ENCODE peak calls at places on chromosomes 7 and 10, in nine cellular contexts. Q is HCT116, I is breast epithelium, M is body of pancreas, Y is heart left ventricle, X is gastrocnemius medialis, B is ovary, T is transverse colon, F is IMR-90. G is an unnamed sample.

GRCh38 chr10:15197276-15197675 is 28.8 kb upstream of the NMT2 start:
- DNase-seq in I (no peak), Q (no peak), M (no peak), F (peak), Y (no peak), X (no peak), T (no peak), B (no peak), G (no peak)

GRCh38 chr7:84073476-84073875 is 121.1 kb downstream of the SEMA3A start:
- DNase-seq in T (no peak), M (no peak), X (no peak), Y (no peak), Q (no peak), F (peak), I (no peak), B (no peak), G (no peak)

GRCh38 chr7:134533288-134533771 is 6.0 kb downstream of the AKR1B10 start:
- DNase-seq in Q (no peak), T (no peak), X (peak), M (no peak), F (peak), I (no peak), B (no peak), Y (no peak), G (no peak)

GRCh38 chr10:15265076-15265475 is 96.6 kb upstream of the NMT2 start:
- DNase-seq in I (no peak), X (no peak), B (no peak), M (no peak), Q (no peak), F (no peak), T (no peak), Y (peak), G (no peak)

GRCh38 chr10:5829267-5829666 is 16.0 kb upstream of the GDI2 start:
- DNase-seq in T (no peak), B (no peak), Y (no peak), M (peak), I (no peak), F (no peak), Q (no peak), X (no peak), G (no peak)

GRCh38 chr7:52959336-52959735 is 76.1 kb upstream of the POM121L12 start:
- DNase-seq in B (no peak), X (no peak), M (no peak), T (no peak), F (no peak), Y (no peak), I (no peak), Q (no peak), G (no peak)

GRCh38 chr7:159117366-159118219 is 27.1 kb downstream of the VIPR2 start:
- DNase-seq in B (peak), T (no peak), X (no peak), Y (peak), Q (no peak), I (peak), F (no peak), M (no peak), G (peak)

GRCh38 chr10:76954838-76955237 is 682.8 kb downstream of the KCNMA1 start:
- DNase-seq in Q (no peak), F (no peak), X (no peak), Y (no peak), B (no peak), T (no peak), M (no peak), I (no peak), G (no peak)

GRCh38 chr7:119175916-119176627 is 951.6 kb downstream of the ANKRD7 start:
- DNase-seq in M (peak), T (no peak), B (no peak), Y (no peak), Q (peak), F (peak), I (no peak), X (no peak), G (no peak)

GRCh38 chr10:42477170-42477569 is 161.2 kb downstream of the ZNF33B start:
- DNase-seq in Q (no peak), T (no peak), F (no peak), Y (no peak), M (no peak), I (no peak), X (no peak), B (no peak), G (no peak)

GRCh38 chr7:3899559-3899991 is 598.5 kb downstream of the SDK1 start:
- DNase-seq in M (no peak), B (no peak), T (no peak), Q (no peak), I (no peak), X (no peak), Y (no peak), F (no peak), G (no peak)

GRCh38 chr7:100504887-100505611 is 21.3 kb downstream of the NYAP1 start:
- DNase-seq in F (no peak), I (no peak), M (no peak), Q (no peak), Y (no peak), B (no peak), X (no peak), T (no peak), G (no peak)

GRCh38 chr7:46835556-46835955 is 746.4 kb downstream of the TNS3 start:
- DNase-seq in Q (no peak), I (no peak), F (peak), T (no peak), Y (no peak), M (no peak), B (no peak), X (no peak), G (no peak)

GRCh38 chr10:27252267-27253000 is 11.8 kb upstream of the ACBD5 start:
- DNase-seq in I (peak), T (peak), Q (no peak), Y (peak), X (peak), M (peak), F (peak), B (peak), G (peak)

GRCh38 chr10:113060221-113061053 is 110.4 kb downstream of the TCF7L2 start:
- DNase-seq in I (no peak), Q (no peak), B (no peak), X (peak), M (no peak), Y (peak), F (no peak), T (peak), G (no peak)

GRCh38 chr7:50824882-50825281 is 42.2 kb upstream of the GRB10 start:
- DNase-seq in I (no peak), T (no peak), M (no peak), Q (no peak), B (no peak), X (no peak), F (no peak), Y (no peak), G (no peak)

GRCh38 chr7:128404826-128405344 is 4.9 kb downstream of the IMPDH1 start:
- DNase-seq in X (no peak), M (no peak), T (no peak), Q (no peak), B (no peak), Y (no peak), F (peak), I (no peak), G (no peak)

GRCh38 chr7:121994625-121995410 is 121.9 kb downstream of the PTPRZ1 start:
- DNase-seq in M (peak), I (peak), X (peak), Y (peak), F (peak), Q (peak), T (peak), B (peak), G (peak)

GRCh38 chr10:129694633-129695356 is 227.8 kb downstream of the MGMT start:
- DNase-seq in I (no peak), B (peak), Q (no peak), F (no peak), X (peak), T (no peak), M (no peak), Y (peak), G (no peak)

GRCh38 chr7:80439894-80440811 is 71.7 kb downstream of the GNAT3 start:
- DNase-seq in F (peak), M (no peak), X (no peak), Q (no peak), T (no peak), Y (no peak), I (no peak), B (no peak), G (no peak)

GRCh38 chr10:78769526-78769925 is 299.2 kb upstream of the ZMIZ1 start:
- DNase-seq in F (no peak), Y (no peak), Q (no peak), T (no peak), M (no peak), B (no peak), X (no peak), I (peak), G (no peak)

GRCh38 chr7:116560021-116560970 is 35.5 kb downstream of the CAV1 start:
- DNase-seq in M (no peak), F (no peak), Y (no peak), Q (no peak), T (no peak), B (no peak), X (no peak), I (no peak), G (no peak)

GRCh38 chr10:43958071-43958432 is 309.4 kb upstream of the ZNF32 start:
- DNase-seq in Y (no peak), X (no peak), F (no peak), M (peak), T (no peak), Q (no peak), B (no peak), I (no peak), G (no peak)

GRCh38 chr10:14748471-14748870 is 26.2 kb downstream of the FAM107B start:
- DNase-seq in I (no peak), T (no peak), F (no peak), Q (no peak), Y (peak), X (peak), B (no peak), M (peak), G (no peak)

GRCh38 chr7:5479133-5479745 is 55.6 kb upstream of the TNRC18 start:
- DNase-seq in B (no peak), M (no peak), T (no peak), I (no peak), F (peak), X (no peak), Q (no peak), Y (no peak), G (no peak)

GRCh38 chr7:40546616-40547501 is 412.1 kb downstream of the SUGCT start:
- DNase-seq in B (no peak), I (no peak), F (peak), Y (no peak), T (no peak), X (no peak), Q (no peak), M (no peak), G (no peak)

GRCh38 chr7:138979226-138979979 is 1.8 kb downstream of the KIAA1549 start:
- DNase-seq in T (no peak), F (peak), Y (no peak), X (no peak), M (peak), Q (peak), B (no peak), I (no peak), G (no peak)

GRCh38 chr10:25226775-25227682 is 52.2 kb downstream of the GPR158 start:
- DNase-seq in I (no peak), B (no peak), Y (peak), X (no peak), F (peak), T (peak), Q (peak), M (peak), G (no peak)

GRCh38 chr10:68212721-68213352 is 19.1 kb downstream of the ATOH7 start:
- DNase-seq in I (no peak), Y (no peak), F (peak), X (no peak), B (no peak), Q (no peak), M (no peak), T (no peak), G (no peak)

GRCh38 chr10:70540089-70540788 is 61.7 kb downstream of the PALD1 start:
- DNase-seq in X (no peak), F (no peak), T (no peak), Q (no peak), Y (peak), M (no peak), I (no peak), B (no peak), G (peak)

GRCh38 chr7:126483972-126484371 is 768.8 kb downstream of the GRM8 start:
- DNase-seq in F (no peak), I (no peak), B (no peak), Y (no peak), M (no peak), T (no peak), Q (no peak), X (no peak), G (no peak)

GRCh38 chr7:148084138-148084537 is 506.4 kb upstream of the C7orf33 start:
- DNase-seq in T (peak), I (no peak), F (peak), Y (peak), B (peak), X (no peak), Q (peak), M (peak), G (no peak)

GRCh38 chr7:128166603-128167315 is 74.3 kb upstream of the LEP start:
- DNase-seq in B (peak), Y (no peak), I (no peak), T (no peak), M (peak), F (no peak), X (no peak), Q (no peak), G (no peak)

GRCh38 chr7:128148676-128149075 is 92.4 kb upstream of the LEP start:
- DNase-seq in X (no peak), B (no peak), I (no peak), T (no peak), Y (no peak), Q (no peak), M (no peak), F (no peak), G (no peak)

GRCh38 chr7:50304911-50305621 is 550 bp downstream of the IKZF1 start:
- DNase-seq in X (no peak), I (no peak), F (no peak), M (no peak), Y (no peak), Q (no peak), T (peak), B (no peak), G (peak)

GRCh38 chr10:78436223-78436575 is 402.5 kb downstream of the RPS24 start:
- DNase-seq in F (no peak), T (no peak), B (no peak), I (no peak), X (no peak), M (no peak), Y (no peak), Q (no peak), G (no peak)

GRCh38 chr7:19146699-19147098 is 1.5 kb upstream of the FERD3L start:
- DNase-seq in F (peak), Y (no peak), T (no peak), B (no peak), I (no peak), X (no peak), M (no peak), Q (no peak), G (no peak)

GRCh38 chr10:62384447-62385081 is 10.4 kb downstream of the ZNF365 start:
- DNase-seq in M (no peak), F (no peak), I (no peak), Q (peak), Y (no peak), B (no peak), T (no peak), X (no peak), G (no peak)

DNA sequence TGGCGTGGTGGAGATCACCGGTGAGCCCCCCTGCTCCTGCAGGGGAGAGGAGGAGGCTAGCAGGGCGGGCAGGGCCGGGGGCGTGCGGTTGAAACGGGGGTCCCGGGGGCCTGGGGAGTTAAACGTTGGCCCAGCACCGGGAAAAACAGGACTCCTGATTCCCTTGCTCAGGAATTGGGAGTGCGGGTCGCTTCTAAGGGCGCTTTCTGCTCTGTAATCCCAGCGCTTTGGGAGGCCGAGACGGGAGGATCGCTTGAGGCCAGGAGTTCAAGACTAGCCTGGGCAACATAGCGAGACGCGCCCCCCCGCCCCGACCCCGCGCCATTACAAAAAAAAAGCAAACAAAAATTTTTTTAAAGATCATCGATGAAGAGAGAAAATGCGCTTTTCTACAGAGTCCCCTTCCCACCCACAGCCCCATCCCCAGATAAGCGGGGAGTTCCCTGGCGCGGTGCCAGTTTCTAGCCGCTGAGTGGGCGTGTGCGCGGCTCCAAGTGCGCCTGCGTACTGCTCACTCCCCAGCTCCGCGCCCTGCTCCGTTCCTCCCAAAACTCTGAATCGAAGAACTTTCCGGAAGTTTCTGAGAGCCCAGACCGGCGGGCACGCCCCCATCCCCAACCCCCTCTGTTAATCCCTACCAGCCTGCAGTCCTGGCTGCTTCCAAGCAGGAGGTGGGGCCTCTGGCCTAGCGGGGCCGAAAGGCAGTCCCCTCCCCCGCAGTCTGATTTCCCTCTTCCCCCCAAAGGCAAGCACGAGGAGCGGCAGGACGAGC is 770 bp downstream of the HSPB1 start:
- DNase-seq in I (peak), F (peak), M (peak), T (peak), Y (peak), X (peak), Q (peak), B (peak), G (peak)
- TF ChIP-seq POLR2A in I (peak), F (no peak), M (peak), T (no peak), Y (no peak), X (peak), Q (no peak), B (peak), G (no peak)

DNA sequence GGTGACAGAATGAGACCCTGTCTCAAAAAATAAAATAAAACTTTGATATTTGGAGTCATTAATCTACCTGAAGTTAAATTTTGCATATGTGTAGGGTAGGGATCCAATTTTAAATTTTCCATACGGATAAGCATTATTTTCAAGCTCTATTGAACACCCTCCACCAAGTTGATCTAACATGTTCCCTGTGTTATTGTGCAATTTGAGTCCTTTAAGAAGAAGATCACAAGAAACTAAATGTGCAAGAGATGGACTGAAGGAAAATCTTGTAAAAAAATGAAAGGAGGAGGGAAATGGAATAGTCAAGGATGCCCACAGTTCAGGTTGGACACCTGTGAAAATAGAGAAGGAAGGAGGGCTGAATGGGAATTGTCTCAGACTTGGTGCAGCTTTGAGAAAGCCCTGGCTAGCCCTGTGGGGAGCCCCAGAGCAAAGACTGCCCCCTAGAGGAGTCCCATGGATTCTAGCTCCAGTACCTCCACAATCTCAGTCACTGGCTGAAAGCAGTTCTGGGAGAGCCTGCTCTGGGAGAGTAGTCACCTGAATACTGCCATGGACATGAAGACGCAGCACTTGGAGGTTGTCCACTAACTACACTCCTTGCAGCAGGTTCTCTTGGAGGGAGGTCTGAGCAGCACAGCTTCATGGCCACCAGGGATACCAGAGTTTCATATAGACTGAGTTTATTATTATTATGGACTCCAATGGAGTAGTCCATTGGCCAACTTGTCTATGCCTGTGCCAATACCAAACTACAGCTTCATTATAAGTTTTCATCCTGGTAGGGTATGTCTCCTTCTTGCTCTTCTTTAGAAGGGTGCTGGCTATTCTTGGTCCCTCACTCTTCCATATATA is 5.7 kb upstream of the TIAL1 start:
- DNase-seq in T (peak), B (no peak), M (no peak), I (no peak), Q (peak), X (no peak), Y (no peak), F (no peak), G (no peak)
- TF ChIP-seq CTCF in T (peak), B (no peak), M (no peak), I (no peak), Q (no peak), X (peak), Y (peak), F (peak), G (peak)

DNA sequence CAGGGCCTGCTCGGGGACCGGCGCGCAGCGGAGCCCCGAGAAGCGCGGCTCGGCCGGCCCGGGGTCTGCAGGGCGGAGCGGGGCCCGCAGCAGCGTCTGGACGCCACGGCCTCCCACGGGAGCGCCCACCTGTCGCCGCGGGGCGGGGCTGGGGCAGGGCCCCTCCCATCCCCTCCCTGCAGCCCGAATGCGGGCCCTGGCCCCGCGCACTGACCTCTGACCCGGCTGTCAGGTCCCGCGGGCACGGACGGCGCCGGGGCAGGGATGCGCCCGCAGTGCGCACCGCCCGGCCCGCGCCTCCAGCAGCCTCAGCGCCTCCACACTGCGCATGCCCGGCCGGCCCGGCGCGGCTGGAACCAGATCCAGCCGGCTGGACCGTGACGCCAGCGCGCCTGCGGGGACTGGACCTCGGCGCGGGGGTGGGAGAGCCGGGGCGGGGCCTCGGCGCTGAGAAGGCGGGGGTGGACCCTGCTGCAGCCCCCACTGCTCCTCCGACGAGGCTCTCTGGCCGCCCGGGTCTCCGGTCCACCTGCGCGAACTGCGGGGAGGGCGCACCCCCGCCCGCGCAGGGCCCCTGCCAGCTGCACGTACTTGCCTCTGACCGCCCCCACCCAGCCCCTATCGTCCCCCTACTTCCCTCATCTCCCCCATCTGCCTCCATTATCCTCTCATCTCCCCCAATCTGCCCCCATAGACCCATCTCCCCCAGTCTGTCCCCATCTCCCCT is 16.1 kb upstream of the GPR146 start:
- DNase-seq in M (peak), I (peak), B (peak), F (peak), X (peak), Y (peak), T (peak), Q (peak), G (peak)
- TF ChIP-seq POLR2A in M (peak), I (no peak), B (peak), F (peak), X (peak), Y (no peak), T (peak), Q (peak), G (peak)

GRCh38 chr7:78434281-78434680 is 635.7 kb downstream of the PHTF2 start:
- DNase-seq in T (no peak), Q (no peak), F (no peak), Y (no peak), X (no peak), B (no peak), I (no peak), M (no peak), G (no peak)
- TF ChIP-seq CTCF in T (no peak), Q (no peak), F (no peak), Y (no peak), X (no peak), B (no peak), I (no peak), M (no peak), G (no peak)

G was measured in Peyer's patch.